ENCODE peak calls at places on chromosomes 11 and 22, in six cellular contexts. D, G, P, B, H and S are unnamed samples.

GRCh38 chr11:112477152-112477928 is 216.7 kb upstream of the PLET1 start:
- DNase-seq in G (no peak), H (no peak), D (no peak), B (no peak), P (no peak), S (no peak)

GRCh38 chr11:19648321-19648720 is 64.3 kb upstream of the NAV2 start:
- DNase-seq in D (no peak), P (no peak), G (no peak), B (peak; percentile 28), H (no peak), S (no peak)

GRCh38 chr11:119309411-119309810 is 7.5 kb downstream of the MCAM start:
- DNase-seq in D (no peak), B (no peak), P (no peak), G (no peak), H (no peak), S (peak; percentile 55)

GRCh38 chr11:819943-820649 is 1.4 kb downstream of the PNPLA2 start:
- DNase-seq in P (no peak), H (peak; percentile 96), G (peak; percentile 91), B (no peak), D (peak; percentile 62), S (peak; percentile 89)

GRCh38 chr11:134270250-134270714 is 5.9 kb upstream of the GLB1L3 start:
- DNase-seq in D (no peak), B (no peak), H (no peak), G (no peak), P (no peak), S (no peak)

GRCh38 chr22:49627217-49628181 is 200.2 kb downstream of the BRD1 start:
- DNase-seq in P (no peak), H (no peak), B (no peak), D (no peak), G (no peak), S (no peak)

GRCh38 chr22:38114484-38115398 is 4.3 kb upstream of the BAIAP2L2 start:
- DNase-seq in G (peak; percentile 75), P (peak; percentile 80), B (peak; percentile 29), H (peak; percentile 73), D (peak; percentile 74), S (peak; percentile 93)

GRCh38 chr11:106495046-106495445 is 417.6 kb downstream of the AASDHPPT start:
- DNase-seq in H (no peak), B (no peak), P (no peak), G (no peak), D (no peak), S (peak; percentile 39)

GRCh38 chr11:126118806-126119205 is 56.1 kb upstream of the CDON start:
- DNase-seq in D (no peak), G (no peak), P (no peak), H (no peak), B (no peak), S (no peak)

GRCh38 chr22:50010676-50011446 is 1.7 kb downstream of the IL17REL start:
- DNase-seq in P (no peak), H (peak; percentile 58), G (no peak), D (no peak), B (no peak), S (no peak)

GRCh38 chr11:76653674-76654309 is 16.8 kb downstream of the LRRC32 start:
- DNase-seq in P (no peak), H (no peak), D (no peak), G (no peak), B (peak; percentile 49), S (no peak)

GRCh38 chr11:48043111-48043997 is 63.0 kb downstream of the PTPRJ start:
- DNase-seq in D (no peak), B (no peak), H (no peak), G (no peak), P (no peak), S (no peak)

GRCh38 chr11:26227311-26227710 is 104.6 kb upstream of the ANO3 start:
- DNase-seq in P (peak; percentile 63), G (no peak), H (no peak), D (no peak), B (peak; percentile 54), S (peak; percentile 72)

GRCh38 chr11:57567210-57567511 is 311 bp downstream of the UBE2L6 start:
- DNase-seq in P (peak; percentile 7), G (no peak), D (no peak), H (peak; percentile 18), B (no peak), S (no peak)

GRCh38 chr11:76159303-76159937 is 46.9 kb downstream of the WNT11 start:
- DNase-seq in H (no peak), P (no peak), B (no peak), G (no peak), D (no peak), S (no peak)

GRCh38 chr22:19085233-19086043 is 36.8 kb downstream of the DGCR2 start:
- DNase-seq in G (no peak), B (no peak), D (no peak), H (no peak), P (peak; percentile 25), S (peak; percentile 37)

GRCh38 chr22:36386351-36386899 is 1.3 kb downstream of the MYH9 start:
- DNase-seq in G (peak; percentile 51), D (peak; percentile 42), H (no peak), P (no peak), B (no peak), S (peak; percentile 60)

GRCh38 chr11:128575174-128575955 is 12.0 kb downstream of the ETS1 start:
- DNase-seq in P (no peak), H (no peak), G (no peak), B (no peak), D (no peak), S (no peak)

GRCh38 chr11:32259641-32260081 is 168.8 kb downstream of the RCN1 start:
- DNase-seq in G (peak; percentile 6), B (peak; percentile 87), D (no peak), P (peak; percentile 40), H (no peak), S (peak; percentile 87)

GRCh38 chr11:77038825-77039326 is 4.7 kb downstream of the B3GNT6 start:
- DNase-seq in D (no peak), G (no peak), P (no peak), B (no peak), H (no peak), S (no peak)